ENCODE peak calls at places on chromosomes 7 and 10, in five cellular contexts. One of them, this sample, is unnamed. For H3K27me3, the result is how much of the 10 kb centered on the place peaks cover.

GRCh38 chr7:20236790-20237189 is 19.6 kb upstream of the MACC1 start:
- DNase-seq in hepatocyte: no peak
- DNase-seq in CD8-positive, alpha-beta memory T cell: no peak
- DNase-seq in left ventricle myocardium inferior: no peak
- DNase-seq in stomach: no peak
- DNase-seq in this sample: no peak

GRCh38 chr7:117011419-117012260 is 58.3 kb downstream of the ST7 start:
- DNase-seq in stomach: no peak
- DNase-seq in hepatocyte: no peak
- DNase-seq in CD8-positive, alpha-beta memory T cell: no peak
- DNase-seq in left ventricle myocardium inferior: no peak
- DNase-seq in this sample: no peak

GRCh38 chr10:52451817-52452216 is 137.7 kb downstream of the DKK1 start:
- DNase-seq in stomach: no peak
- DNase-seq in CD8-positive, alpha-beta memory T cell: no peak
- DNase-seq in hepatocyte: no peak
- DNase-seq in left ventricle myocardium inferior: no peak
- DNase-seq in this sample: no peak

GRCh38 chr7:51950811-51951210 is 634.2 kb upstream of the COBL start:
- DNase-seq in hepatocyte: no peak
- DNase-seq in CD8-positive, alpha-beta memory T cell: no peak
- DNase-seq in left ventricle myocardium inferior: no peak
- DNase-seq in stomach: no peak
- DNase-seq in this sample: no peak

GRCh38 chr7:1961776-1962276 is 270.9 kb downstream of the MAD1L1 start:
- DNase-seq in left ventricle myocardium inferior: no peak
- DNase-seq in stomach: no peak
- DNase-seq in CD8-positive, alpha-beta memory T cell: peak
- DNase-seq in hepatocyte: no peak
- DNase-seq in this sample: no peak

GRCh38 chr7:131859162-131859821 is 302.9 kb upstream of the PODXL start:
- DNase-seq in CD8-positive, alpha-beta memory T cell: no peak
- DNase-seq in left ventricle myocardium inferior: peak
- DNase-seq in stomach: peak
- DNase-seq in hepatocyte: peak
- DNase-seq in this sample: peak

GRCh38 chr10:117271427-117271826 is 30.5 kb downstream of the SLC18A2 start:
- DNase-seq in hepatocyte: no peak
- DNase-seq in CD8-positive, alpha-beta memory T cell: no peak
- DNase-seq in left ventricle myocardium inferior: no peak
- DNase-seq in stomach: no peak
- DNase-seq in this sample: no peak

GRCh38 chr7:46786221-46786951 is 795.5 kb downstream of the TNS3 start:
- DNase-seq in hepatocyte: no peak
- DNase-seq in left ventricle myocardium inferior: no peak
- DNase-seq in CD8-positive, alpha-beta memory T cell: no peak
- DNase-seq in stomach: no peak
- DNase-seq in this sample: no peak

GRCh38 chr10:6838118-6838517 is 258.0 kb upstream of the PRKCQ start:
- DNase-seq in stomach: no peak
- DNase-seq in CD8-positive, alpha-beta memory T cell: no peak
- DNase-seq in hepatocyte: no peak
- DNase-seq in left ventricle myocardium inferior: no peak
- DNase-seq in this sample: peak

GRCh38 chr10:75648186-75648761 is 216.8 kb downstream of the LRMDA start:
- DNase-seq in left ventricle myocardium inferior: no peak
- DNase-seq in CD8-positive, alpha-beta memory T cell: no peak
- DNase-seq in stomach: no peak
- DNase-seq in hepatocyte: no peak
- DNase-seq in this sample: no peak

GRCh38 chr7:155206286-155207020 is 91.2 kb upstream of the INSIG1 start:
- DNase-seq in CD8-positive, alpha-beta memory T cell: peak
- DNase-seq in left ventricle myocardium inferior: peak
- DNase-seq in stomach: peak
- DNase-seq in hepatocyte: no peak
- DNase-seq in this sample: peak

GRCh38 chr10:103499881-103500280 is 6.4 kb downstream of the NEURL1 start:
- DNase-seq in CD8-positive, alpha-beta memory T cell: no peak
- DNase-seq in stomach: no peak
- DNase-seq in hepatocyte: no peak
- DNase-seq in left ventricle myocardium inferior: no peak
- DNase-seq in this sample: no peak

GRCh38 chr10:100766693-100767427 is 21.5 kb downstream of the PAX2 start:
- DNase-seq in CD8-positive, alpha-beta memory T cell: no peak
- DNase-seq in left ventricle myocardium inferior: no peak
- DNase-seq in hepatocyte: no peak
- DNase-seq in stomach: no peak
- DNase-seq in this sample: no peak
- H3K27me3 ChIP-seq in CD8-positive, alpha-beta memory T cell: under half
- H3K27me3 ChIP-seq in left ventricle myocardium inferior: half or more
- H3K27me3 ChIP-seq in hepatocyte: half or more
- H3K27me3 ChIP-seq in stomach: half or more
- H3K27me3 ChIP-seq in this sample: under half

GRCh38 chr10:22226599-22226998 is 8.8 kb upstream of the EBLN1 start:
- DNase-seq in stomach: no peak
- DNase-seq in CD8-positive, alpha-beta memory T cell: no peak
- DNase-seq in hepatocyte: no peak
- DNase-seq in left ventricle myocardium inferior: no peak
- DNase-seq in this sample: no peak
- H3K27me3 ChIP-seq in stomach: under half
- H3K27me3 ChIP-seq in CD8-positive, alpha-beta memory T cell: under half
- H3K27me3 ChIP-seq in hepatocyte: under half
- H3K27me3 ChIP-seq in left ventricle myocardium inferior: under half
- H3K27me3 ChIP-seq in this sample: under half

GRCh38 chr10:123135415-123136141 is at the start of gene HMX3:
- DNase-seq in hepatocyte: no peak
- DNase-seq in stomach: no peak
- DNase-seq in left ventricle myocardium inferior: no peak
- DNase-seq in CD8-positive, alpha-beta memory T cell: no peak
- DNase-seq in this sample: no peak
- H3K27me3 ChIP-seq in hepatocyte: half or more
- H3K27me3 ChIP-seq in stomach: half or more
- H3K27me3 ChIP-seq in left ventricle myocardium inferior: half or more
- H3K27me3 ChIP-seq in CD8-positive, alpha-beta memory T cell: half or more
- H3K27me3 ChIP-seq in this sample: under half

GRCh38 chr10:102225646-102226541 is at the start of gene ELOVL3:
- DNase-seq in hepatocyte: peak
- DNase-seq in CD8-positive, alpha-beta memory T cell: peak
- DNase-seq in left ventricle myocardium inferior: peak
- DNase-seq in stomach: peak
- DNase-seq in this sample: peak

GRCh38 chr10:102229810-102230263 is 3.7 kb downstream of the ELOVL3 start:
- DNase-seq in CD8-positive, alpha-beta memory T cell: peak
- DNase-seq in stomach: peak
- DNase-seq in left ventricle myocardium inferior: peak
- DNase-seq in hepatocyte: peak
- DNase-seq in this sample: peak

GRCh38 chr10:102222798-102223197 is 3.3 kb upstream of the ELOVL3 start:
- DNase-seq in hepatocyte: no peak
- DNase-seq in stomach: no peak
- DNase-seq in left ventricle myocardium inferior: no peak
- DNase-seq in CD8-positive, alpha-beta memory T cell: no peak
- DNase-seq in this sample: no peak

GRCh38 chr10:102227050-102227449 is 951 bp downstream of the ELOVL3 start:
- DNase-seq in hepatocyte: no peak
- DNase-seq in stomach: no peak
- DNase-seq in left ventricle myocardium inferior: no peak
- DNase-seq in CD8-positive, alpha-beta memory T cell: no peak
- DNase-seq in this sample: no peak

DNA sequence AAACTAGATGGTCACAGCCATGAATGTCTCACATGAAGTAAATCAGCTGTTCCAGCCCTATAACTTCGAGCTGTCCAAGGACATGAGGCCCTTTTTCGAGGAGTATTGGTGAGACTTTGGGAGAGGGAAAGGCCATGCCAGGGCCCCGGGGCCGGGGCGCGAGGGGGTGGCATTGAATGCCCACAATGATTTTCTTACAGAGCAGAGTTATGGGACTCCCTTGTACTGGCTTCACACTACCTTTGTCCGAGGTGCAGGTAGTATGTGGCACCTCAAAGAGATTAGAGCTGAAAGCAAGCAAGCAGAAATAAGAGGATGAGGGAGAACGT is 407 bp downstream of the ELOVL3 start:
- DNase-seq in CD8-positive, alpha-beta memory T cell: no peak
- DNase-seq in hepatocyte: no peak
- DNase-seq in stomach: no peak
- DNase-seq in left ventricle myocardium inferior: no peak
- DNase-seq in this sample: no peak
- H3K27me3 ChIP-seq in CD8-positive, alpha-beta memory T cell: under half
- H3K27me3 ChIP-seq in hepatocyte: under half
- H3K27me3 ChIP-seq in stomach: under half
- H3K27me3 ChIP-seq in left ventricle myocardium inferior: under half
- H3K27me3 ChIP-seq in this sample: under half

This sample was measured in Karpas-422.